ENCODE peak calls at places on chromosomes 16 and 17, in four cellular contexts. O is mucosa of descending colon, F is LNCaP clone FGC, L is stomach. E is an unnamed sample.
A peak's percentile ranks its signal among the peaks of the same experiment; 100 is the strongest.

GRCh38 chr16:82603784-82604411 is 22.9 kb upstream of the CDH13 start:
- DNase-seq in L (peak; percentile 35), F (no peak), O (peak; percentile 60), E (peak; percentile 30)

GRCh38 chr16:10835281-10835931 is 16.8 kb upstream of the TVP23A start:
- DNase-seq in L (no peak), F (no peak), O (no peak), E (no peak)

GRCh38 chr16:25413133-25413532 is 155.5 kb upstream of the ZKSCAN2 start:
- DNase-seq in O (no peak), L (no peak), F (no peak), E (no peak)

GRCh38 chr16:4375717-4376116 is 4.1 kb downstream of the VASN start:
- DNase-seq in L (no peak), F (no peak), O (no peak), E (no peak)

GRCh38 chr17:52148969-52149351 is 9.6 kb downstream of the CA10 start:
- DNase-seq in F (no peak), O (no peak), L (no peak), E (no peak)

GRCh38 chr16:84308120-84308519 is 13.4 kb downstream of the WFDC1 start:
- DNase-seq in F (no peak), L (peak; percentile 32), O (peak; percentile 68), E (no peak)

GRCh38 chr17:42530952-42531454 is 5.0 kb upstream of the NAGLU start:
- DNase-seq in L (no peak), O (no peak), F (no peak), E (no peak)

GRCh38 chr17:82402865-82403264 is 15.3 kb upstream of the HEXD start:
- DNase-seq in F (no peak), O (no peak), L (no peak), E (no peak)

GRCh38 chr16:54545890-54546476 is 259.4 kb upstream of the IRX3 start:
- DNase-seq in F (no peak), L (no peak), O (no peak), E (no peak)

GRCh38 chr17:39090400-39090799 is 61.0 kb downstream of the PLXDC1 start:
- DNase-seq in F (no peak), O (no peak), L (no peak), E (no peak)

GRCh38 chr17:39094607-39095308 is 56.7 kb downstream of the PLXDC1 start:
- DNase-seq in O (peak; percentile 29), F (no peak), L (no peak), E (no peak)

GRCh38 chr17:39090832-39091622 is 60.4 kb downstream of the PLXDC1 start:
- DNase-seq in L (no peak), O (no peak), F (no peak), E (no peak)

GRCh38 chr17:39095309-39095686 is 56.1 kb downstream of the PLXDC1 start:
- DNase-seq in O (no peak), F (no peak), L (no peak), E (no peak)

GRCh38 chr17:39092672-39093250 is 58.7 kb downstream of the PLXDC1 start:
- DNase-seq in F (no peak), O (no peak), L (no peak), E (no peak)
- H3K4me3 ChIP-seq in F (no peak overlapping the region), O (no peak overlapping the region), L (no peak overlapping the region), E (no peak overlapping the region)

GRCh38 chr16:69818811-69819587 is 56.9 kb downstream of the WWP2 start:
- DNase-seq in F (no peak), L (no peak), O (no peak), E (no peak)
- H3K4me3 ChIP-seq in F (no peak overlapping the region), L (no peak overlapping the region), O (no peak overlapping the region), E (no peak overlapping the region)

GRCh38 chr17:50026046-50026675 is 29.7 kb upstream of the ITGA3 start:
- DNase-seq in L (no peak), F (no peak), O (no peak), E (no peak)

GRCh38 chr17:50029185-50029584 is 26.7 kb upstream of the ITGA3 start:
- DNase-seq in F (no peak), L (no peak), O (no peak), E (no peak)

GRCh38 chr17:50028207-50029120 is 27.4 kb upstream of the ITGA3 start:
- DNase-seq in F (no peak), O (no peak), L (no peak), E (no peak)

GRCh38 chr17:50027639-50028206 is 28.2 kb upstream of the ITGA3 start:
- DNase-seq in F (no peak), O (peak; percentile 54), L (peak; percentile 66), E (peak; percentile 73)

GRCh38 chr17:50026901-50027638 is 28.8 kb upstream of the ITGA3 start:
- DNase-seq in F (peak; percentile 32), L (peak; percentile 90), O (peak; percentile 96), E (no peak)
- H3K4me3 ChIP-seq in F (no peak overlapping the region), L (peak overlapping the region; percentile 25), O (no peak overlapping the region), E (peak overlapping the region; percentile 17)

GRCh38 chr17:63774982-63775290 is 966 bp downstream of the DDX42 start:
- DNase-seq in L (no peak), F (no peak), O (peak; percentile 17), E (no peak)
- H3K4me3 ChIP-seq in L (peak overlapping the region; percentile 69), F (peak overlapping the region; percentile 100), O (peak overlapping the region; percentile 90), E (peak overlapping the region; percentile 87)

DNA sequence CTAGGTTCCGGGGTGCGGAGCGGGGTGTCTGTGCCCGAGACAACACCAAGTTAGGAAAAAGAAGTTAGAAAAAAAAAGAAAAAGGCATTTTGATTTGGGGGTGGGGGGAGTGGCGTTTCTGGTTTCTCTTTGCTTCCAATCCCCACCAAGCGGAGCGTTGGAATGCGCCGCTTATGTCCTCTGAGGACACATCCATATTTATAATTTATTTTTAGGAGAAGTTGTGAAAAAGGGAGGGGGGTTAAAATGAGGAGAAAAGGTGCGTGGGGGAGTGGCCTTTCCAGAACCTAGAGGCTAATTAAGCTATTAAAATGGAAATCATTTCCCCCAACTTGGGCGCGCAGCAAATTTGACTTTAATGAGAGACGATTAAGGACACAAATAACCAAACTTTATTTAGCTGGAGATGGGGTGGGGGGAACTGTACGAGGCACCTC is 232.1 kb downstream of the MRTFB start:
- DNase-seq in L (no peak), O (peak; percentile 15), F (no peak), E (no peak)
- H3K4me3 ChIP-seq in L (peak overlapping the region; percentile 98), O (peak overlapping the region; percentile 36), F (peak overlapping the region; percentile 77), E (peak overlapping the region; percentile 73)

GRCh38 chr16:12903325-12904040 is 2.1 kb downstream of the SHISA9 start:
- DNase-seq in O (no peak), L (no peak), F (no peak), E (no peak)
- H3K4me3 ChIP-seq in O (no peak overlapping the region), L (peak overlapping the region; percentile 38), F (no peak overlapping the region), E (peak overlapping the region; percentile 56)

DNA sequence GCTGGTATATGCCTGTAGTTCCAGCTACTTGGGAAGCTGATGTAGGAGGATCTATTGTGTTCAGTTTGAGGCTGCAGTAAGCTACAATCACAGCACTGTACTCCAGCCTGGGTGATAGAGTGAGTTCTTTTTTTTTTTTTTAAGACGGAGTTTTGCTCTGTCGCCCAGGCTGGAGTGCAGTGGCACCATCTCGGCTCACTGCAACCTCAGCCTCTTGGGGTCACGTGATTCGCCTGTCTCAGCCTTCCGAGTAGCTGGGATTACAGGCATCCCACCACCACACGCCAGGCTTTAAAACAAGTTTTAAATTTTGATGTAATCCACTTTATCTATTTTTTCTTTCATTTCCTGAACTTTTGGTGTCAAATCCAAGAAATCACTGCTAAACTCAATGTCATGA is 80.3 kb upstream of the STAC2 start:
- DNase-seq in F (no peak), L (no peak), O (no peak), E (no peak)
- H3K4me3 ChIP-seq in F (no peak overlapping the region), L (no peak overlapping the region), O (no peak overlapping the region), E (no peak overlapping the region)

DNA sequence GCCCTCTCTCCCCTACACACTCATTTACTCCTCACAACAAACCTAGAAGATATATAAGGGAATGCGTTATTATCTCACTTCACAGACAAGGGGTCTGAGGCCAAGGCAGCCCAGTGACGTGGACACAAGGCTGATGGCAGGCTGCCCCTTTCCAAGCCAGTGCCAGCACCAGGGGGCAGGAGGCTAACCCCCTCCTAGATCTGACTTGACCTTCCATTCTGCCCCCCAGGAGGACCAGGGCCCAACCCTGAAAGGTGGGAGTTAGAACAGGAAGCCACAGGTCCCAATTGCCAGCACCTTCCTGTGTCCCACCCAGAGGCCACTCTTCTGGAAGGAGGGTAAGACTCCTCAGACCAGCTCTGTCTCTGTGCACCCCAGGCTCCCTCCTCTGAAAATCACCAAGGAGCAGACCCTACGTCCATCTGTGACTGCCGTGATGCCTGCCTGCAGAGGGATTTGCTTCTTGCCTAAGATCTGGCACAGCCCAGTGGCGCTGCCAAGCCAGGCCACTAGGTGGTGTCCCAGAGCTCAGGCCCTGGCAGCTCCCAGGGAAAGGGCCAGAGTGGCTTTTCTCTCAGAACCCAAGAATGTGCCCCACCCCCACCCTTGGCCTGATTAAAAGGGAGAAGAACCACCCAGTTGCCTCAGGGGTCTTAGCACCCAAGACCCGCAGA is 42.4 kb upstream of the MRPS23 start:
- DNase-seq in L (peak; percentile 91), O (peak; percentile 96), F (peak; percentile 46), E (peak; percentile 64)
- H3K4me3 ChIP-seq in L (peak overlapping the region; percentile 24), O (no peak overlapping the region), F (no peak overlapping the region), E (no peak overlapping the region)

DNA sequence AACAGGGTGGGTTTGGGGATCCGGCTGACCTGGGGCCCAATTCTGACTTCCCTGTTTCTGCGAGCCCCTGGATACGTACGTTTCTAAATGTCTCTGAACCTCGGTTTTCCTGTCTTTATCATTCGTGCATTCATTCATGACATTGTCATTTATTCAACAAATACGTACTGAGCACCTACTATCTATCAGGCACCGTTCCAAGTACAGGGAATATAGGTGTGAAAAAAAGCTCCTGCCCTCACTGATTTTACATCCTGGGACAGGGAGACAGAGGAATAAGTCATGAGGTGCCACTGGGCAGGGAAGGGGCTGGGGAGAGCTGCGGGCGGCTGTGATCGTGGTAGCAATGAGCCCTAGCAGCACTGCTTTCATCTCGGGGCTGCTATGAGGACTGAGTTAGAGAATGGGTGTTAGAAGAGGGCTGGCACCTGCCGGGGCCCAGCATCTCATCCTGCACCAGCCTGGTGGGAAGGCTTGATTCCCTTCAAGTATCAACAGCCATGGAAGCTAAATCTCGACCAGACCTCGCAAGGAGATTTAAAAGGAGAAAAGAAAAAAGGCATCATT is 88.3 kb upstream of the DNAH17 start:
- DNase-seq in L (no peak), F (no peak), O (no peak), E (no peak)
- H3K4me3 ChIP-seq in L (no peak overlapping the region), F (no peak overlapping the region), O (no peak overlapping the region), E (no peak overlapping the region)

GRCh38 chr16:78562156-78562555 is 462.7 kb downstream of the WWOX start:
- DNase-seq in F (no peak), O (no peak), L (no peak), E (no peak)
- H3K4me3 ChIP-seq in F (no peak overlapping the region), O (no peak overlapping the region), L (no peak overlapping the region), E (no peak overlapping the region)